ENCODE peak calls at places on chromosomes 2 and 18, in seven cellular contexts. B is gastrocnemius medialis, P is A549, S is spleen, V is HepG2, E is HCT116, Q is IMR-90. L is an unnamed sample.

GRCh38 chr2:227163445-227163997 is 484 bp downstream of the COL4A4 start:
- DNase-seq in E (no peak), V (no peak), B (peak), S (peak), P (peak), Q (no peak), L (peak)

GRCh38 chr2:83071914-83072313 is 1387.2 kb downstream of the SUCLG1 start:
- DNase-seq in E (no peak), V (no peak), P (no peak), S (no peak), Q (no peak), B (no peak), L (no peak)

GRCh38 chr2:101205521-101205998 is 47.1 kb upstream of the CNOT11 start:
- DNase-seq in B (peak), V (peak), E (peak), P (peak), S (no peak), Q (peak), L (peak)

GRCh38 chr2:175002547-175003274 is 2.5 kb downstream of the CHN1 start:
- DNase-seq in E (no peak), Q (no peak), B (no peak), V (no peak), S (no peak), P (no peak), L (no peak)

GRCh38 chr2:45806563-45807358 is 155.3 kb downstream of the PRKCE start:
- DNase-seq in B (no peak), Q (no peak), P (no peak), E (no peak), S (no peak), V (no peak), L (no peak)

GRCh38 chr2:213288913-213289700 is 4.8 kb downstream of the SPAG16 start:
- DNase-seq in P (no peak), S (no peak), Q (peak), B (no peak), V (no peak), E (no peak), L (no peak)

GRCh38 chr2:24489942-24490673 is 946 bp upstream of the NCOA1 start:
- DNase-seq in V (peak), Q (peak), E (no peak), B (no peak), S (no peak), P (peak), L (peak)

GRCh38 chr2:223041527-223042109 is 10.4 kb upstream of the KCNE4 start:
- DNase-seq in E (peak), S (no peak), B (peak), V (no peak), Q (peak), P (peak), L (peak)

GRCh38 chr2:204681412-204681811 is 136.1 kb downstream of the PARD3B start:
- DNase-seq in S (no peak), V (no peak), E (no peak), B (no peak), Q (peak), P (no peak), L (no peak)

GRCh38 chr2:26925100-26925791 is 45.2 kb upstream of the MAPRE3 start:
- DNase-seq in Q (no peak), E (no peak), P (no peak), V (peak), S (peak), B (no peak), L (no peak)

GRCh38 chr2:110097506-110098220 is 18.0 kb downstream of the MALL start:
- DNase-seq in P (no peak), V (no peak), B (no peak), Q (no peak), S (no peak), E (no peak), L (no peak)

GRCh38 chr2:176063958-176064357 is 19.8 kb downstream of the EVX2 start:
- DNase-seq in S (no peak), B (no peak), Q (no peak), V (no peak), P (no peak), E (no peak), L (no peak)

GRCh38 chr2:233336541-233336940 is 17.8 kb upstream of the DGKD start:
- DNase-seq in S (no peak), B (no peak), V (no peak), P (no peak), E (no peak), Q (no peak), L (no peak)

GRCh38 chr18:44290366-44290855 is 390.3 kb upstream of the SETBP1 start:
- DNase-seq in S (no peak), Q (no peak), V (no peak), B (no peak), P (no peak), E (no peak), L (no peak)

GRCh38 chr2:217797661-217798069 is 205.1 kb downstream of the TNS1 start:
- DNase-seq in Q (peak), B (peak), E (no peak), P (no peak), V (no peak), S (peak), L (no peak)

GRCh38 chr18:73793386-73793785 is 354.2 kb downstream of the FBXO15 start:
- DNase-seq in Q (peak), E (no peak), S (no peak), P (no peak), V (no peak), B (no peak), L (no peak)

GRCh38 chr2:96839288-96839874 is 4.4 kb downstream of the ANKRD23 start:
- DNase-seq in S (peak), P (no peak), Q (no peak), V (no peak), B (peak), E (no peak), L (no peak)

GRCh38 chr2:170878505-170878904 is 50.5 kb upstream of the GORASP2 start:
- DNase-seq in P (no peak), Q (no peak), S (no peak), B (no peak), E (no peak), V (peak), L (no peak)

GRCh38 chr2:73651586-73652230 is 9.5 kb upstream of the NAT8 start:
- DNase-seq in V (no peak), S (no peak), B (no peak), P (no peak), E (no peak), Q (no peak), L (no peak)

GRCh38 chr18:23498062-23498582 is 5.2 kb upstream of the RMC1 start:
- DNase-seq in E (no peak), S (no peak), V (no peak), B (no peak), Q (no peak), P (no peak), L (no peak)

GRCh38 chr18:73549236-73549635 is 598.4 kb downstream of the FBXO15 start:
- DNase-seq in S (no peak), P (no peak), V (no peak), E (no peak), Q (peak), B (no peak), L (no peak)

GRCh38 chr2:172090947-172091625 is 5.8 kb downstream of the DLX1 start:
- DNase-seq in V (no peak), B (no peak), P (no peak), Q (no peak), E (no peak), S (no peak), L (no peak)

GRCh38 chr2:234032301-234032856 is 18.1 kb upstream of the SPP2 start:
- DNase-seq in E (no peak), V (no peak), B (no peak), S (no peak), P (no peak), Q (peak), L (no peak)

GRCh38 chr2:97751752-97752151 is 38.4 kb downstream of the ZAP70 start:
- DNase-seq in V (no peak), B (no peak), Q (peak), S (peak), P (no peak), E (no peak), L (no peak)

GRCh38 chr2:238263204-238264071 is 23.6 kb upstream of the HES6 start:
- DNase-seq in E (peak), S (peak), P (peak), V (peak), B (peak), Q (peak), L (peak)

GRCh38 chr2:11389551-11390528 is 45.4 kb upstream of the ROCK2 start:
- DNase-seq in B (no peak), P (peak), V (peak), Q (peak), E (no peak), S (no peak), L (no peak)

GRCh38 chr18:74092922-74093321 is 54.7 kb downstream of the FBXO15 start:
- DNase-seq in Q (no peak), S (no peak), B (no peak), V (no peak), P (no peak), E (no peak), L (no peak)

GRCh38 chr2:231810905-231811304 is 24.7 kb downstream of the COPS7B start:
- DNase-seq in S (no peak), Q (peak), P (no peak), E (no peak), B (no peak), V (no peak), L (peak)

GRCh38 chr18:25109484-25109883 is 242.5 kb downstream of the ZNF521 start:
- DNase-seq in S (no peak), Q (peak), B (no peak), E (no peak), P (no peak), V (no peak), L (no peak)

GRCh38 chr2:197121255-197121654 is 189.3 kb downstream of the ANKRD44 start:
- DNase-seq in Q (no peak), P (no peak), B (no peak), V (no peak), E (no peak), S (no peak), L (no peak)

GRCh38 chr2:38068228-38068627 is 7.7 kb downstream of the CYP1B1 start:
- DNase-seq in B (no peak), V (no peak), S (no peak), Q (no peak), P (no peak), E (no peak), L (no peak)

GRCh38 chr2:1509271-1509995 is 96.2 kb downstream of the TPO start:
- DNase-seq in Q (no peak), V (no peak), E (no peak), B (no peak), P (no peak), S (no peak), L (no peak)

GRCh38 chr2:44522846-44523245 is 161.1 kb downstream of the CAMKMT start:
- DNase-seq in E (no peak), Q (no peak), S (no peak), P (no peak), B (no peak), V (no peak), L (no peak)

GRCh38 chr18:61554117-61554776 is 221.0 kb downstream of the CDH20 start:
- DNase-seq in E (no peak), P (no peak), Q (no peak), V (no peak), B (no peak), S (peak), L (no peak)

GRCh38 chr2:238808761-238809160 is 39.1 kb upstream of the TWIST2 start:
- DNase-seq in P (no peak), E (no peak), V (no peak), B (no peak), S (no peak), Q (no peak), L (no peak)

GRCh38 chr18:46298511-46298910 is 194.3 kb downstream of the HAUS1 start:
- DNase-seq in E (no peak), P (no peak), Q (no peak), S (no peak), B (no peak), V (no peak), L (no peak)

GRCh38 chr2:160621748-160622147 is 128.1 kb upstream of the RBMS1 start:
- DNase-seq in S (no peak), B (no peak), Q (peak), P (no peak), V (peak), E (no peak), L (no peak)

GRCh38 chr2:187345338-187345737 is 102.7 kb downstream of the CALCRL start:
- DNase-seq in B (no peak), P (no peak), S (no peak), V (no peak), E (no peak), Q (no peak), L (no peak)

GRCh38 chr2:100046961-100047950 is 95.1 kb downstream of the AFF3 start:
- DNase-seq in Q (peak), S (no peak), E (no peak), B (no peak), P (no peak), V (no peak), L (no peak)

DNA sequence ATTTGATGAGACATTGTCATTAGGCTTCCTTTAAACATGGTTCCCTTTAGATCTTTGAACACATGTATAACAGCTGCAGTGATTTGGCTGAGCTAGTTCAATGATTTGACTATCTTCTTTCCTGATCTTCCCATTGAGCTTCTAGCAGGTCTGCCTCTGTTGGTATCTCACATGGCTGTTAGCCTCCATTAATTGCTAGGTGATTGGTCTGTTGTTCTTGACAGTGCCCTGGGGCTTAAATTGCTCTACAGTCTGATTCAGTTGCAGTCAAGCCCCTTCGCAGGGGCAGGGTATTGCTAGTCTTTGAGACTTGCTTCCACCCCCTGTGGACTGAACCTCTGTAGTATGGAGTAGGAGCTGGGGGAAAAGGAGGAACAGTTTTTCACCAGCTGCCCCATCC is 24.1 kb downstream of the SKA1 start:
- DNase-seq in P (no peak), E (no peak), S (no peak), Q (no peak), B (no peak), V (no peak), L (no peak)
- H3K4me3 ChIP-seq in P (no peak), E (no peak), S (no peak), Q (no peak), B (no peak), V (no peak), L (no peak)

DNA sequence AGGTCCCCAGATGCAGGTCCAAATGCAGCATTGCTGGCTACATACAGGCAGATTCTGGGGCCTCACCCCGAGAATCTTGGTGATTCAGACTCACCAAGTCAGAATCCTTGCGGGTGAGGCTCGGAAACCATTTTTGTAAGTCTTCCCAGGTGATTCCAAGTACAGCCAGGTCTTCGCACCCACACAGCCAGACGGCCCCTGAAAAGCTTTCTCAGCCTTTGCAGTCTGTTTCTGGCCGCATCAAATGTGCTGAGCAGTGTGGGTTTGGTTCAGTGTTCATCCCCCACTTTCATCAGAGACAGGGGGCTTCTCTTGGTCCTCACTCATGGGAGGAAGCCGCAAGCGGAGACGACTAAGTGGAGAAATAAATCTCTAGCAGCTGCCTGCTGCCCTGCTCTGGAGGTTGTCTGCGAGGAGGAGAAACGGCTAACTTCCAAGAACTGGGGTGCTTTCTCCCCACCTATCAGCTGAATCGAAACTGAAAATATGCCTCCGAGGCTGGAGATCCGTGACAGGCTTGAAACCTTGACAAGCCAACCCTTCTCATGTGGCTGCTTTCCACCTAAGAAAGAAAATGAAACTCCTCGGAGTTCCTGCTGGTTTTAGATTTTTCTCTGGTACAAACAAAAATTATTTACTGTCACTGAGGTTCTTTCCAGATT is 8.9 kb upstream of the TMEM185B start:
- DNase-seq in V (no peak), S (peak), B (peak), Q (peak), E (no peak), P (no peak), L (peak)
- TF ChIP-seq POLR2A in V (no peak), S (no peak), B (no peak), Q (no peak), E (no peak), P (no peak), L (no peak)

GRCh38 chr2:144520718-144521487 is 984 bp upstream of the ZEB2 start:
- DNase-seq in V (no peak), S (no peak), P (no peak), B (no peak), Q (peak), E (no peak), L (no peak)
- H3K4me3 ChIP-seq in V (no peak), S (peak), P (peak), B (peak), Q (no peak), E (no peak), L (no peak)

DNA sequence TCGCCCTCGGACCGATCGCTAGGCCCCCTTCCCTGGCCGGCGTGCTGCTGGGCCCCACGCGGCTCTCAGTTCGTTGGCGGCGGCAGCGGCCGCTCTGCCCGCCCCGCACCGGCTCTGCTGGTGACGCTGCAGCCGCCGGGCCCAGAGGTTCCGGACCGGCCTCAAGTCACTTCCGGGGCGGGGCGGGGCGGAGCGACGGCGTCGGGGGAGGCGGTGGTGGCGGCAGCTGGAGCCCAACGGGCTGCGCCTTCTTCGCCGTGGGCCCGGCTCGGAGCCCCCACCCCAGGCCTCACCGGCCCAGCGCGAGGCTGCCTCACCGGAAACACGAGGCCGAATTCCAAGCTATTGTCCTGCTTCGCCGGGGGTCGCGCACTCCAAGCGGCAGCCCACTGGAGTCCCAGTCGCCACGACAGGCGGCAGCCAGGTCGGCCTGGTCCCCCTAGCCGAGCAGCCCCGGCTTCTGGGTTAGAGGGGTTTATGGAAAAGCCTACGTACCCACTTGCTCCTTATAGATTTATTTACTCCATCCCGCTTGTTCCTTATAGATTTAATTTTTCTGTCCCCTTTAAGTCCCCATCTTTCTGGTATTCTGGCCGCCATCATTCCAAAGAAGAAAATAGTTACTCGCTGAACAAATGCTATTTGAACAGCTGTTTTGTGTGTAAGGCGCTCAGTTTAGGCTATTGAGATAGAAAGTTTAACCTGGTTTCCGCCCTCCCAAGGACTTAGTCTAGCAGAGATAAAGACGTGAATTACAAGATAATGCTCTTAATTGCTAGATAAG is at the start of gene PSME4:
- DNase-seq in Q (peak), V (peak), P (peak), E (peak), S (peak), B (peak), L (peak)
- TF ChIP-seq POLR2A in Q (peak), V (peak), P (peak), E (peak), S (peak), B (peak), L (peak)

GRCh38 chr2:166154685-166155091 is 26.9 kb upstream of the SCN1A start:
- DNase-seq in V (peak), B (no peak), E (no peak), Q (no peak), P (no peak), S (no peak), L (no peak)

GRCh38 chr2:166147883-166148282 is 20.1 kb upstream of the SCN1A start:
- DNase-seq in P (no peak), B (no peak), V (peak), E (no peak), S (no peak), Q (no peak), L (no peak)

GRCh38 chr2:166148811-166149400 is 21.1 kb upstream of the SCN1A start:
- DNase-seq in E (no peak), Q (no peak), V (no peak), B (no peak), P (no peak), S (no peak), L (no peak)

GRCh38 chr2:166156985-166157490 is 29.2 kb upstream of the SCN1A start:
- DNase-seq in S (no peak), E (no peak), V (peak), Q (no peak), P (no peak), B (no peak), L (no peak)

GRCh38 chr2:166152064-166152463 is 24.2 kb upstream of the SCN1A start:
- DNase-seq in E (no peak), P (no peak), Q (no peak), S (no peak), B (no peak), V (no peak), L (no peak)
- H3K4me3 ChIP-seq in E (no peak), P (no peak), Q (no peak), S (no peak), B (no peak), V (no peak), L (no peak)

DNA sequence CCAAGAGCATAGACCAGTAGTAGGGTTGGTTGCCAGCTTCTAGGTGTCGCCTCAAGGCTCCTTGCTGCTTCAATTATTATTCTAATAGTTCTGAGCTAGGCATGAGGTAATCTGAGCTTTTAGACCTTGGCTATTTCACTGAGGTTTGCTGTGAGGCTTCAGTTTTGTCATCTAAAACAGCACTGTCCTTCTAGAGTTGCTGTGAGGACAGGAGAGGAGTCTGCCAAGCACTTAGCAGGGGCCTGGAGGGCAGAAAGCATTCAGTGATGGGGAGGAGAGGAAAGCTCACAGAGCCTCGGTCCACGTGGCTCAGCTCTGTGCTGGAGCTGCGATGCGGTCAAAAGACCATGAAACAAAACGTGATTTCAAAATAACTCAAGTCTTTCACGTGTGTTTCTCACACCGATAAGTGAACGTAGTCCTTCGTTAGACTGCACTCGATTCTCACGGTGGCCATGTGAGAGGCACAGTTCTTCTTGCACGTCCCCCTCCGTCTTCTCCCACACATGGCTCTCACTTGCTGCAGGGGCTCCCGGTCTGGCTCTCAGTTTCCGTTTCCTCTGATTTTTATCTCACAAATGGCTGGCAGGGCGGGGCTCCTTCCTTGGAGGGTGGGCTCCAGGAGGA is 113.7 kb downstream of the B3GNT2 start:
- DNase-seq in S (no peak), P (no peak), V (no peak), B (no peak), E (no peak), Q (no peak), L (peak)
- TF ChIP-seq POLR2A in S (no peak), P (no peak), V (no peak), B (no peak), E (no peak), Q (no peak), L (no peak)